ENCODE peak calls at places on chromosomes 2 and 18, in four cellular contexts. P is A549, W is GM12865, E is OCI-LY7. I is an unnamed sample.

GRCh38 chr2:99880148-99880983 is 262.0 kb downstream of the AFF3 start:
- DNase-seq in P (no peak), W (no peak), E (no peak), I (no peak)

GRCh38 chr2:179488563-179488962 is 223.9 kb upstream of the SESTD1 start:
- DNase-seq in P (no peak), W (no peak), E (no peak), I (no peak)

GRCh38 chr2:102520009-102520408 is 47.0 kb downstream of the SLC9A4 start:
- DNase-seq in P (peak; percentile 61), W (peak; percentile 68), E (peak; percentile 8), I (peak; percentile 26)

GRCh38 chr2:171807831-171808393 is 86.1 kb downstream of the SLC25A12 start:
- DNase-seq in P (no peak), W (no peak), E (no peak), I (no peak)

GRCh38 chr2:169673921-169674320 is 20.3 kb downstream of the CFAP210 start:
- DNase-seq in P (no peak), W (no peak), E (no peak), I (no peak)

GRCh38 chr2:233663911-233664310 is 7.8 kb upstream of the UGT1A9 start:
- DNase-seq in P (no peak), W (no peak), E (no peak), I (no peak)

GRCh38 chr18:44651453-44651852 is 29.2 kb upstream of the SETBP1 start:
- DNase-seq in P (peak; percentile 49), W (no peak), E (no peak), I (no peak)

GRCh38 chr2:96321230-96322103 is 3.6 kb upstream of the ITPRIPL1 start:
- DNase-seq in P (peak; percentile 72), W (peak; percentile 95), E (peak; percentile 93), I (peak; percentile 59)

GRCh38 chr2:166494140-166494544 is at the start of gene SCN7A:
- DNase-seq in P (no peak), W (no peak), E (no peak), I (no peak)

GRCh38 chr2:43324589-43325447 is 98.4 kb upstream of the ZFP36L2 start:
- DNase-seq in P (no peak), W (no peak), E (no peak), I (no peak)

GRCh38 chr2:216633616-216634316 is 546 bp downstream of the IGFBP2 start:
- DNase-seq in P (peak; percentile 48), W (no peak), E (no peak), I (no peak)

GRCh38 chr2:216634317-216635148 is 1.3 kb downstream of the IGFBP2 start:
- DNase-seq in P (no peak), W (no peak), E (no peak), I (no peak)

GRCh38 chr2:216632321-216632951 is 784 bp upstream of the IGFBP2 start:
- DNase-seq in P (no peak), W (no peak), E (no peak), I (no peak)

GRCh38 chr2:216635171-216635570 is 2.0 kb downstream of the IGFBP2 start:
- DNase-seq in P (no peak), W (no peak), E (no peak), I (no peak)

DNA sequence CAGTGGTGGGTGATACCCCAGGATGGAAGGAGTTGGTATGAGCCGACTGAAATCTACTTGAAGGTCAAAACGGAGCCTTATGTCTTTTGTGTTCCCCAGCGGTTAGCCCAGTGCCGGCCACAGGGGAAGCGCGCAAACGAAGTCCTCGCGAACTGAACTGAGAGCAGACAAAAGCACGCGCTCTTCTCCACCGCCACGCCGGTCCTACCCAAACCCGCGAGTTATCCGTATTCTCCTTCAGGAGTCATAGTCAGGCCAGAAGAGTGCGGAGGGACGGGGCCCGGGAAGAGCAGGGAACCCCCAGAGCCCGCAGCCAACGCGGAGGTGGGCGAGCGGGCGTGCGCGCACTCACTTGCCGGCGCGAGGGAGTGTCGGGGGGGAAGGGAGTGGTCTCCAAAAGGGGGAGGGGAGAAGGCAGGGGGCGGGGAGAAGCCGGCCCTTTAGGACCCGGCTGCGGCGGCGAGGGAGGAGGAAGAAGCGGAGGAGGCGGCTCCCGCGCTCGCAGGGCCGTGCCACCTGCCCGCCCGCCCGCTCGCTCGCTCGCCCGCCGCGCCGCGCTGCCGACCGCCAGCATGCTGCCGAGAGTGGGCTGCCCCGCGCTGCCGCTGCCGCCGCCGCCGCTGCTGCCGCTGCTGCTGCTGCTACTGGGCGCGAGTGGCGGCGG is at the start of gene IGFBP2:
- DNase-seq in P (peak; percentile 66), W (no peak), E (no peak), I (peak; percentile 80)
- H3K4me3 ChIP-seq in P (peak within 1 kb of the TSS; percentile 49), W (no peak within 1 kb of the TSS), E (no peak within 1 kb of the TSS), I (peak within 1 kb of the TSS; percentile 82)

GRCh38 chr2:118854507-118855300 is 7.3 kb upstream of the EN1 start:
- DNase-seq in P (no peak), W (no peak), E (no peak), I (no peak)
- H3K4me3 ChIP-seq in P (peak overlapping the region; percentile 45), W (no peak overlapping the region), E (no peak overlapping the region), I (no peak overlapping the region)

DNA sequence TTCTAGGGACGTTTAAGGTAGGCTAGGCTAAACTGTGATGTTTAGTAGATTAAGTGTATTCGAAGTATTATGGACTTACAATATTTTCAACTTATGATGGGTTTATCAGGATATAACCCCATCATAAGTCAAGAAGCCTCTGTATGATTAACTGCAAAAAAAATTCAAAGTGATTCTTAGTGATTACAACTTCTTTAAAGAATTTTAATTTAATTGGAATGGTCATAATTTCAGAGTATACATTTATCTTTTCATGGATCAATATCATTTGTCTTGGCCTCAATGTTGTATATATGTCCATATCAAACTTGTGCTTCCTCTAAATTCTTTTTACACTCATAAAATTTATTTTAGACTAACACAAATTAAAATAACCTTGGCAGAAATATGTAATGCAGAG is 183.3 kb upstream of the LRP1B start:
- DNase-seq in P (no peak), W (no peak), E (no peak), I (no peak)
- H3K4me3 ChIP-seq in P (no peak overlapping the region), W (no peak overlapping the region), E (no peak overlapping the region), I (no peak overlapping the region)

GRCh38 chr2:110772383-110772755 is 40.0 kb downstream of the ACOXL start:
- DNase-seq in P (no peak), W (no peak), E (no peak), I (no peak)
- H3K4me3 ChIP-seq in P (no peak overlapping the region), W (no peak overlapping the region), E (no peak overlapping the region), I (no peak overlapping the region)

GRCh38 chr2:222303828-222304736 is 5.3 kb upstream of the PAX3 start:
- DNase-seq in P (no peak), W (no peak), E (no peak), I (no peak)
- H3K4me3 ChIP-seq in P (no peak overlapping the region), W (no peak overlapping the region), E (no peak overlapping the region), I (no peak overlapping the region)

GRCh38 chr2:38405917-38406596 is 29.0 kb upstream of the ATL2 start:
- DNase-seq in P (no peak), W (no peak), E (no peak), I (no peak)
- H3K4me3 ChIP-seq in P (no peak overlapping the region), W (no peak overlapping the region), E (no peak overlapping the region), I (no peak overlapping the region)

GRCh38 chr2:227491391-227491790 is 19.4 kb downstream of the AGFG1 start:
- DNase-seq in P (no peak), W (no peak), E (no peak), I (no peak)
- H3K4me3 ChIP-seq in P (no peak overlapping the region), W (no peak overlapping the region), E (no peak overlapping the region), I (no peak overlapping the region)

GRCh38 chr2:203548887-203549286 is 13.8 kb upstream of the RAPH1 start:
- DNase-seq in P (no peak), W (no peak), E (no peak), I (no peak)
- H3K4me3 ChIP-seq in P (no peak overlapping the region), W (no peak overlapping the region), E (no peak overlapping the region), I (no peak overlapping the region)

I was measured in Jurkat, Clone E6-1.